ENCODE peak calls at places on chromosomes 16 and 17, in seven cellular contexts. One of them, this sample, is unnamed.

GRCh38 chr16:78931267-78932060 is 669.1 kb downstream of the MAF start:
- DNase-seq in right cardiac atrium: no peak
- DNase-seq in NB4: no peak
- DNase-seq in A549: no peak
- DNase-seq in left ventricle myocardium inferior: no peak
- DNase-seq in CD8-positive, alpha-beta T cell: no peak
- DNase-seq in PC-9: no peak
- DNase-seq in this sample: no peak

GRCh38 chr16:70438325-70438982 is 446 bp downstream of the ST3GAL2 start:
- DNase-seq in right cardiac atrium: peak
- DNase-seq in NB4: peak
- DNase-seq in A549: no peak
- DNase-seq in left ventricle myocardium inferior: peak
- DNase-seq in CD8-positive, alpha-beta T cell: no peak
- DNase-seq in PC-9: no peak
- DNase-seq in this sample: peak

GRCh38 chr16:65283238-65283651 is 161.4 kb upstream of the CDH11 start:
- DNase-seq in right cardiac atrium: no peak
- DNase-seq in NB4: no peak
- DNase-seq in A549: no peak
- DNase-seq in left ventricle myocardium inferior: no peak
- DNase-seq in CD8-positive, alpha-beta T cell: no peak
- DNase-seq in PC-9: no peak
- DNase-seq in this sample: no peak

GRCh38 chr17:70327723-70328122 is 158.4 kb downstream of the KCNJ2 start:
- DNase-seq in right cardiac atrium: no peak
- DNase-seq in NB4: no peak
- DNase-seq in A549: no peak
- DNase-seq in left ventricle myocardium inferior: no peak
- DNase-seq in CD8-positive, alpha-beta T cell: no peak
- DNase-seq in PC-9: no peak
- DNase-seq in this sample: no peak

GRCh38 chr17:82791532-82791931 is 39.7 kb downstream of the TBCD start:
- DNase-seq in right cardiac atrium: no peak
- DNase-seq in NB4: no peak
- DNase-seq in A549: no peak
- DNase-seq in left ventricle myocardium inferior: no peak
- DNase-seq in CD8-positive, alpha-beta T cell: no peak
- DNase-seq in PC-9: no peak
- DNase-seq in this sample: no peak

GRCh38 chr16:16882766-16883165 is 503.8 kb downstream of the NPIPA7 start:
- DNase-seq in right cardiac atrium: no peak
- DNase-seq in NB4: no peak
- DNase-seq in A549: no peak
- DNase-seq in left ventricle myocardium inferior: no peak
- DNase-seq in CD8-positive, alpha-beta T cell: no peak
- DNase-seq in PC-9: no peak
- DNase-seq in this sample: no peak

GRCh38 chr16:14961405-14962186 is 13.2 kb upstream of the PDXDC1 start:
- DNase-seq in right cardiac atrium: no peak
- DNase-seq in NB4: no peak
- DNase-seq in A549: no peak
- DNase-seq in left ventricle myocardium inferior: no peak
- DNase-seq in CD8-positive, alpha-beta T cell: no peak
- DNase-seq in PC-9: no peak
- DNase-seq in this sample: no peak

GRCh38 chr16:86843812-86844211 is 265.5 kb downstream of the FOXL1 start:
- DNase-seq in right cardiac atrium: no peak
- DNase-seq in NB4: no peak
- DNase-seq in A549: no peak
- DNase-seq in left ventricle myocardium inferior: no peak
- DNase-seq in CD8-positive, alpha-beta T cell: no peak
- DNase-seq in PC-9: no peak
- DNase-seq in this sample: no peak

GRCh38 chr17:79843475-79843916 is 4.3 kb upstream of the CBX4 start:
- DNase-seq in right cardiac atrium: no peak
- DNase-seq in NB4: peak
- DNase-seq in A549: no peak
- DNase-seq in left ventricle myocardium inferior: no peak
- DNase-seq in CD8-positive, alpha-beta T cell: peak
- DNase-seq in PC-9: no peak
- DNase-seq in this sample: no peak

GRCh38 chr16:67857547-67858233 is 10.2 kb upstream of the CENPT start:
- DNase-seq in right cardiac atrium: peak
- DNase-seq in NB4: peak
- DNase-seq in A549: peak
- DNase-seq in left ventricle myocardium inferior: peak
- DNase-seq in CD8-positive, alpha-beta T cell: no peak
- DNase-seq in PC-9: peak
- DNase-seq in this sample: peak

GRCh38 chr16:71353736-71354135 is 4.8 kb upstream of the CALB2 start:
- DNase-seq in right cardiac atrium: no peak
- DNase-seq in NB4: no peak
- DNase-seq in A549: no peak
- DNase-seq in left ventricle myocardium inferior: no peak
- DNase-seq in CD8-positive, alpha-beta T cell: no peak
- DNase-seq in PC-9: no peak
- DNase-seq in this sample: no peak

GRCh38 chr16:1899641-1900451 is 18.4 kb downstream of the HS3ST6 start:
- DNase-seq in right cardiac atrium: peak
- DNase-seq in NB4: peak
- DNase-seq in A549: no peak
- DNase-seq in left ventricle myocardium inferior: no peak
- DNase-seq in CD8-positive, alpha-beta T cell: no peak
- DNase-seq in PC-9: no peak
- DNase-seq in this sample: peak

GRCh38 chr17:81049973-81050551 is 15.1 kb downstream of the BAIAP2 start:
- DNase-seq in right cardiac atrium: peak
- DNase-seq in NB4: peak
- DNase-seq in A549: no peak
- DNase-seq in left ventricle myocardium inferior: peak
- DNase-seq in CD8-positive, alpha-beta T cell: no peak
- DNase-seq in PC-9: peak
- DNase-seq in this sample: peak

GRCh38 chr17:17712268-17712924 is 31.1 kb downstream of the RAI1 start:
- DNase-seq in right cardiac atrium: no peak
- DNase-seq in NB4: peak
- DNase-seq in A549: no peak
- DNase-seq in left ventricle myocardium inferior: no peak
- DNase-seq in CD8-positive, alpha-beta T cell: no peak
- DNase-seq in PC-9: peak
- DNase-seq in this sample: no peak

GRCh38 chr16:3523281-3523680 is 22.5 kb downstream of the CLUAP1 start:
- DNase-seq in right cardiac atrium: no peak
- DNase-seq in NB4: no peak
- DNase-seq in A549: no peak
- DNase-seq in left ventricle myocardium inferior: no peak
- DNase-seq in CD8-positive, alpha-beta T cell: no peak
- DNase-seq in PC-9: no peak
- DNase-seq in this sample: no peak

GRCh38 chr16:57270221-57271062 is 14.0 kb downstream of the PLLP start:
- DNase-seq in right cardiac atrium: no peak
- DNase-seq in NB4: no peak
- DNase-seq in A549: no peak
- DNase-seq in left ventricle myocardium inferior: no peak
- DNase-seq in CD8-positive, alpha-beta T cell: no peak
- DNase-seq in PC-9: no peak
- DNase-seq in this sample: peak

GRCh38 chr17:35548213-35548810 is 10.8 kb upstream of the SLFN12L start:
- DNase-seq in right cardiac atrium: no peak
- DNase-seq in NB4: no peak
- DNase-seq in A549: no peak
- DNase-seq in left ventricle myocardium inferior: no peak
- DNase-seq in CD8-positive, alpha-beta T cell: no peak
- DNase-seq in PC-9: no peak
- DNase-seq in this sample: no peak

GRCh38 chr17:66578781-66579489 is 256.0 kb upstream of the CACNG5 start:
- DNase-seq in right cardiac atrium: no peak
- DNase-seq in NB4: peak
- DNase-seq in A549: no peak
- DNase-seq in left ventricle myocardium inferior: no peak
- DNase-seq in CD8-positive, alpha-beta T cell: no peak
- DNase-seq in PC-9: no peak
- DNase-seq in this sample: peak

GRCh38 chr17:30344283-30345088 is 10.6 kb upstream of the TMIGD1 start:
- DNase-seq in right cardiac atrium: peak
- DNase-seq in NB4: peak
- DNase-seq in A549: no peak
- DNase-seq in left ventricle myocardium inferior: peak
- DNase-seq in CD8-positive, alpha-beta T cell: no peak
- DNase-seq in PC-9: peak
- DNase-seq in this sample: no peak

GRCh38 chr16:13780841-13781553 is 139.0 kb upstream of the ERCC4 start:
- DNase-seq in right cardiac atrium: no peak
- DNase-seq in NB4: no peak
- DNase-seq in A549: no peak
- DNase-seq in left ventricle myocardium inferior: no peak
- DNase-seq in CD8-positive, alpha-beta T cell: no peak
- DNase-seq in PC-9: no peak
- DNase-seq in this sample: no peak

GRCh38 chr17:39270923-39271322 is 45.2 kb upstream of the STAC2 start:
- DNase-seq in right cardiac atrium: no peak
- DNase-seq in NB4: peak
- DNase-seq in A549: no peak
- DNase-seq in left ventricle myocardium inferior: no peak
- DNase-seq in CD8-positive, alpha-beta T cell: no peak
- DNase-seq in PC-9: no peak
- DNase-seq in this sample: no peak

GRCh38 chr17:7515912-7516610 is 31.9 kb downstream of the POLR2A start:
- DNase-seq in right cardiac atrium: no peak
- DNase-seq in NB4: peak
- DNase-seq in A549: no peak
- DNase-seq in left ventricle myocardium inferior: no peak
- DNase-seq in CD8-positive, alpha-beta T cell: no peak
- DNase-seq in PC-9: no peak
- DNase-seq in this sample: no peak

GRCh38 chr17:80124351-80124981 is 22.5 kb downstream of the EIF4A3 start:
- DNase-seq in right cardiac atrium: no peak
- DNase-seq in NB4: no peak
- DNase-seq in A549: peak
- DNase-seq in left ventricle myocardium inferior: no peak
- DNase-seq in CD8-positive, alpha-beta T cell: no peak
- DNase-seq in PC-9: peak
- DNase-seq in this sample: no peak

GRCh38 chr17:36507266-36507665 is 20.8 kb downstream of the ZNHIT3 start:
- DNase-seq in right cardiac atrium: no peak
- DNase-seq in NB4: no peak
- DNase-seq in A549: no peak
- DNase-seq in left ventricle myocardium inferior: no peak
- DNase-seq in CD8-positive, alpha-beta T cell: no peak
- DNase-seq in PC-9: no peak
- DNase-seq in this sample: no peak

DNA sequence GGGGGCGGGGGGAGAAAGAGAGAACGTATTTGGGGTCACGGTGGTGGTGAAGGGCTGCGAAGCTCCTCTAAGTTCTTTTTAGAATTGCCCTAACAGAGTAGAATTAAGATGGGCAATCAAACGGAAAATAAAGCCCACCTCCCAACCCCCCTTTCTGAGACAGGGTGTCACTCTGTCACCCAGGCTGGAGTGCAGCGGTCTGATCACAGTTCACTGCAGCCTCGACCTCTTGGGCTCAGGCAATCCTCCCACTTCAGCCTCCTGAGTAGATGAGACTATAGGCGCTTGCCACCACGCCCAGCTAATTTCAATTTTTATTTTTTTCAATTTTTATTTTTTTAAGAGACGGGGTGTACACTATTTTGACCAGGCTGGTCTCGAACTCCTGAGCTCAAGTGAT is 710 bp upstream of the CAVIN1 start:
- DNase-seq in right cardiac atrium: no peak
- DNase-seq in NB4: no peak
- DNase-seq in A549: no peak
- DNase-seq in left ventricle myocardium inferior: no peak
- DNase-seq in CD8-positive, alpha-beta T cell: no peak
- DNase-seq in PC-9: no peak
- DNase-seq in this sample: no peak
- H3K4me3 ChIP-seq in right cardiac atrium: peak
- H3K4me3 ChIP-seq in NB4: no peak
- H3K4me3 ChIP-seq in A549: peak
- H3K4me3 ChIP-seq in left ventricle myocardium inferior: peak
- H3K4me3 ChIP-seq in CD8-positive, alpha-beta T cell: no peak
- H3K4me3 ChIP-seq in PC-9: peak
- H3K4me3 ChIP-seq in this sample: no peak

GRCh38 chr17:47924785-47925676 is 16.3 kb upstream of the PNPO start:
- DNase-seq in right cardiac atrium: no peak
- DNase-seq in NB4: no peak
- DNase-seq in A549: no peak
- DNase-seq in left ventricle myocardium inferior: no peak
- DNase-seq in CD8-positive, alpha-beta T cell: no peak
- DNase-seq in PC-9: no peak
- DNase-seq in this sample: no peak
- H3K4me3 ChIP-seq in right cardiac atrium: no peak
- H3K4me3 ChIP-seq in NB4: no peak
- H3K4me3 ChIP-seq in A549: no peak
- H3K4me3 ChIP-seq in left ventricle myocardium inferior: no peak
- H3K4me3 ChIP-seq in CD8-positive, alpha-beta T cell: no peak
- H3K4me3 ChIP-seq in PC-9: no peak
- H3K4me3 ChIP-seq in this sample: no peak

GRCh38 chr16:53501216-53501859 is 1.7 kb downstream of the AKTIP start:
- DNase-seq in right cardiac atrium: no peak
- DNase-seq in NB4: no peak
- DNase-seq in A549: no peak
- DNase-seq in left ventricle myocardium inferior: no peak
- DNase-seq in CD8-positive, alpha-beta T cell: no peak
- DNase-seq in PC-9: peak
- DNase-seq in this sample: no peak
- H3K4me3 ChIP-seq in right cardiac atrium: peak
- H3K4me3 ChIP-seq in NB4: peak
- H3K4me3 ChIP-seq in A549: peak
- H3K4me3 ChIP-seq in left ventricle myocardium inferior: peak
- H3K4me3 ChIP-seq in CD8-positive, alpha-beta T cell: peak
- H3K4me3 ChIP-seq in PC-9: peak
- H3K4me3 ChIP-seq in this sample: peak

GRCh38 chr17:1730004-1730344 is 5.5 kb downstream of the WDR81 start:
- DNase-seq in right cardiac atrium: peak
- DNase-seq in NB4: no peak
- DNase-seq in A549: no peak
- DNase-seq in left ventricle myocardium inferior: no peak
- DNase-seq in CD8-positive, alpha-beta T cell: no peak
- DNase-seq in PC-9: no peak
- DNase-seq in this sample: no peak

GRCh38 chr17:1731194-1731506 is 6.6 kb downstream of the WDR81 start:
- DNase-seq in right cardiac atrium: no peak
- DNase-seq in NB4: no peak
- DNase-seq in A549: no peak
- DNase-seq in left ventricle myocardium inferior: no peak
- DNase-seq in CD8-positive, alpha-beta T cell: no peak
- DNase-seq in PC-9: no peak
- DNase-seq in this sample: no peak

GRCh38 chr17:1732241-1733046 is 7.9 kb downstream of the WDR81 start:
- DNase-seq in right cardiac atrium: no peak
- DNase-seq in NB4: no peak
- DNase-seq in A549: no peak
- DNase-seq in left ventricle myocardium inferior: no peak
- DNase-seq in CD8-positive, alpha-beta T cell: no peak
- DNase-seq in PC-9: no peak
- DNase-seq in this sample: no peak

GRCh38 chr17:1733047-1733357 is 8.5 kb downstream of the WDR81 start:
- DNase-seq in right cardiac atrium: no peak
- DNase-seq in NB4: peak
- DNase-seq in A549: no peak
- DNase-seq in left ventricle myocardium inferior: no peak
- DNase-seq in CD8-positive, alpha-beta T cell: no peak
- DNase-seq in PC-9: no peak
- DNase-seq in this sample: no peak

GRCh38 chr17:1730345-1731193 is 6.1 kb downstream of the WDR81 start:
- DNase-seq in right cardiac atrium: peak
- DNase-seq in NB4: no peak
- DNase-seq in A549: no peak
- DNase-seq in left ventricle myocardium inferior: peak
- DNase-seq in CD8-positive, alpha-beta T cell: no peak
- DNase-seq in PC-9: no peak
- DNase-seq in this sample: peak
- H3K4me3 ChIP-seq in right cardiac atrium: no peak
- H3K4me3 ChIP-seq in NB4: no peak
- H3K4me3 ChIP-seq in A549: no peak
- H3K4me3 ChIP-seq in left ventricle myocardium inferior: peak
- H3K4me3 ChIP-seq in CD8-positive, alpha-beta T cell: no peak
- H3K4me3 ChIP-seq in PC-9: no peak
- H3K4me3 ChIP-seq in this sample: no peak

This sample was measured in kidney.